ENCODE peak calls at places on chromosomes 11 and 22, in six cellular contexts. I is lung, N is glutamatergic neuron, Q is WTC11, J is neural crest cell, L is pancreas. W is an unnamed sample.

GRCh38 chr22:21651521-21652009 is 9.5 kb downstream of the SDF2L1 start:
- DNase-seq in I (no peak), N (no peak), Q (no peak), J (no peak), L (no peak), W (no peak)

GRCh38 chr11:11584446-11584810 is 37.4 kb downstream of the GALNT18 start:
- DNase-seq in I (peak; percentile 74), N (no peak), Q (no peak), J (no peak), L (no peak), W (no peak)

GRCh38 chr22:27676545-27677188 is 124.9 kb downstream of the MN1 start:
- DNase-seq in I (no peak), N (no peak), Q (no peak), J (no peak), L (no peak), W (no peak)

GRCh38 chr11:109696191-109696897 is 274.4 kb downstream of the C11orf87 start:
- DNase-seq in I (no peak), N (no peak), Q (no peak), J (no peak), L (no peak), W (no peak)

GRCh38 chr22:21866821-21867527 is 471 bp downstream of the MAPK1 start:
- DNase-seq in I (no peak), N (peak; percentile 18), Q (no peak), J (peak; percentile 9), L (no peak), W (no peak)

GRCh38 chr11:10322830-10323792 is 18.2 kb downstream of the ADM start:
- DNase-seq in I (no peak), N (no peak), Q (no peak), J (no peak), L (no peak), W (no peak)

GRCh38 chr11:108340958-108341357 is 118.1 kb downstream of the ATM start:
- DNase-seq in I (no peak), N (no peak), Q (no peak), J (no peak), L (no peak), W (no peak)

GRCh38 chr11:129930306-129930705 is 34.9 kb upstream of the NFRKB start:
- DNase-seq in I (no peak), N (no peak), Q (no peak), J (no peak), L (no peak), W (no peak)

GRCh38 chr11:77602385-77603105 is 12.8 kb downstream of the AQP11 start:
- DNase-seq in I (no peak), N (no peak), Q (no peak), J (no peak), L (no peak), W (no peak)

GRCh38 chr11:68002943-68003845 is 703 bp downstream of the UNC93B1 start:
- DNase-seq in I (peak; percentile 59), N (peak; percentile 45), Q (peak; percentile 56), J (no peak), L (peak; percentile 80), W (peak; percentile 68)

GRCh38 chr11:11985016-11985715 is 23.3 kb downstream of the DKK3 start:
- DNase-seq in I (no peak), N (no peak), Q (no peak), J (no peak), L (no peak), W (no peak)

GRCh38 chr22:29269731-29270474 is 1.8 kb downstream of the EWSR1 start:
- DNase-seq in I (no peak), N (no peak), Q (no peak), J (no peak), L (no peak), W (no peak)

GRCh38 chr11:25037431-25037830 is 540.6 kb downstream of the LUZP2 start:
- DNase-seq in I (no peak), N (no peak), Q (no peak), J (no peak), L (no peak), W (no peak)

GRCh38 chr11:103808246-103808645 is 228.2 kb upstream of the DDI1 start:
- DNase-seq in I (no peak), N (no peak), Q (no peak), J (no peak), L (no peak), W (no peak)

GRCh38 chr11:79264284-79264683 is 176.5 kb downstream of the TENM4 start:
- DNase-seq in I (no peak), N (no peak), Q (no peak), J (no peak), L (no peak), W (no peak)

GRCh38 chr22:20922141-20922751 is 5.0 kb downstream of the CRKL start:
- DNase-seq in I (no peak), N (no peak), Q (no peak), J (no peak), L (no peak), W (no peak)

GRCh38 chr11:71302911-71303310 is 50.5 kb upstream of the SHANK2 start:
- DNase-seq in I (peak; percentile 10), N (no peak), Q (no peak), J (no peak), L (peak; percentile 5), W (no peak)

GRCh38 chr11:40388097-40388818 is 1071.2 kb downstream of the LRRC4C start:
- DNase-seq in I (no peak), N (no peak), Q (no peak), J (no peak), L (no peak), W (no peak)

GRCh38 chr11:62933285-62933684 is 12.1 kb upstream of the CHRM1 start:
- DNase-seq in I (no peak), N (no peak), Q (no peak), J (no peak), L (no peak), W (no peak)

GRCh38 chr11:19284881-19285280 is 44.1 kb upstream of the E2F8 start:
- DNase-seq in I (no peak), N (no peak), Q (no peak), J (no peak), L (no peak), W (no peak)

GRCh38 chr22:43126506-43127165 is 16.1 kb downstream of the BIK start:
- DNase-seq in I (no peak), N (no peak), Q (no peak), J (no peak), L (peak; percentile 60), W (no peak)

GRCh38 chr11:74783241-74783871 is 34.7 kb downstream of the RNF169 start:
- DNase-seq in I (no peak), N (no peak), Q (no peak), J (no peak), L (no peak), W (no peak)

GRCh38 chr11:1299621-1300020 is 9.8 kb downstream of the TOLLIP start:
- DNase-seq in I (peak; percentile 28), N (peak; percentile 21), Q (no peak), J (no peak), L (peak; percentile 63), W (peak; percentile 7)

GRCh38 chr22:24271406-24271760 is 752 bp downstream of the SPECC1L start:
- DNase-seq in I (no peak), N (no peak), Q (no peak), J (no peak), L (no peak), W (no peak)

GRCh38 chr11:73902303-73902702 is 25.5 kb downstream of the PAAF1 start:
- DNase-seq in I (no peak), N (no peak), Q (no peak), J (no peak), L (no peak), W (no peak)

GRCh38 chr11:62580959-62581715 is 7.4 kb upstream of the EEF1G start:
- DNase-seq in I (no peak), N (no peak), Q (no peak), J (no peak), L (no peak), W (no peak)

GRCh38 chr11:122180435-122180834 is 64.4 kb upstream of the BLID start:
- DNase-seq in I (no peak), N (no peak), Q (no peak), J (no peak), L (no peak), W (no peak)

DNA sequence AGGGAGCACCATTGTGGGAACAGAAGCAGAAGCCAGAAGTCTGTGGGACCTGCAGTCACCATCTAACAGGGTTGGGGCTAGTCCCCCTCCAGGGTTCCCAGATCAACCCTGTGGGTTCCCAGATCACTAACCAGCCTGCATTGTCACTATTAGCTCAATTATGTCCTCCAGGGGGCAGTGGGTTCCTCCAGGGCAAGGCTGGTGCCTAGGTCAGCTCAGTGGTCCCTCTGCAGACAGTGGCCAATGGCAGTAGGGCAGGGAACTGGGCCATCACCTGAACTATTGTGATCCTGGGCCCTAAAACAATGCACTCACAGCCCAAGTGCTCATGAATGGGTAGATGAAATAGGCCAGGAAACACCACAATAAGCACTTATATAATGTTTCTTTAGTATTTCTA is 18.8 kb upstream of the PRSS23 start:
- DNase-seq in I (no peak), N (no peak), Q (peak; percentile 45), J (no peak), L (no peak), W (no peak)
- TF ChIP-seq CTCF in I (no peak), N (no peak), Q (no peak), J (no peak), L (no peak), W (no peak)

GRCh38 chr11:97995874-97996273 is 1024.9 kb upstream of the CNTN5 start:
- DNase-seq in I (no peak), N (no peak), Q (no peak), J (no peak), L (no peak), W (no peak)
- TF ChIP-seq CTCF in I (no peak), N (no peak), Q (no peak), J (no peak), L (no peak), W (no peak)

DNA sequence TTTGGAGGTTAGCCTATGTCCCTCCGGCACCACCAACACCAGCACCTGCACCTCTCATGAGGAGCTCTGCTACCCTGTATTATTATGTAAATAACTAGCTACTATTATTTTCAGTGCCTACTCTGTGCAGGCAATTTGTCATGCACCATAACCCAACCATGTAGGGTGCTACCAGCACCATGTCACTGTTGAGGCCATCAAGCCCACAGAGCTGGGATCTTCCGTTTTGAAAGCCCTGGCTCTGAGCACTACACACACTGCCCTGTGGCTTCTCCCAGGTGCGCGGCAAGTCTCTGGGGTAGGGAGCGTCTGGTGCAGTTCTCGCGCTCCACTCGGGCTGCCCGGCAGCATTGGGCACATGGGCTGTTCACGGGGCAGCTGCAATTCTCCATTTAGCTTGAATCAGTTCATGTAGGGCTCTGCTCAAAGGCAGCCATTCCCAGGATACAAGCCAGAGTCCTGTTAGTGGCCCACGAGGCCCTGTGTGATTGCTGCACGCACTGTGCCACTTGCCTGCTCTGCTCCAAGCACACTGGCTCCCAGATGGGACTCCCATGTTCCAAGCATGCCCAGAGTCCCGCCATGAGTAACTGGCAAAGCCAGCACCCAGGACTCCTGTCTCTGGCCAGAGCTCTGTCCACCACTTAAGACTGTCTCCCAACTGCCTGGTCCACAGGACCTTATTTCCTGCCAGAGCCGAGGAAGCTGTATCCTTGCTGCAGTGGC is 42.5 kb upstream of the CDON start:
- DNase-seq in I (no peak), N (no peak), Q (no peak), J (no peak), L (no peak), W (no peak)
- TF ChIP-seq CTCF in I (no peak), N (no peak), Q (no peak), J (no peak), L (no peak), W (no peak)

DNA sequence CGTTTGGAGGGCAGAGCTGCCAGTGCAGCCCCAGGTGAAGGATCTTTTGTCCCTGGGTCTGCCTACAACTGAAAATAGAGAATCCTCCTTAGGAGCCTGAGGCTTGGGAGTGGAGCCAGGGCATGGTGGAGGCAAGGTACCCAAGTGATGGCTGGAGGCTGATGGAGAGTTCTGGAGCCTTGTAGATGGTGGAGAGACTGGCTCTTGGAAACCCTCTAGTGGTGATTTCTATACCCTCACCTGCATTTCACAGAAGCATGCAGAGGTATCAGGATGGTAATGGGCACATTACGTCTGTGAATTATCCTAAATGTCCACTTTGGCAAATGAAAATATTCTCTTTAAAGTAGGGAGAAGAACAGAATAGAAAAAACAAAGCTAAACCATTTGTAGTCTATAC is 44.4 kb downstream of the INSC start:
- DNase-seq in I (no peak), N (no peak), Q (no peak), J (no peak), L (no peak), W (no peak)
- TF ChIP-seq CTCF in I (no peak), N (peak; percentile 58), Q (peak; percentile 42), J (peak; percentile 63), L (no peak), W (no peak)

W was measured in activated B cell treated with CpG ODN at 0.5 μM for 24 hours.